ENCODE peak calls at places on chromosomes 12 and 14, in nine cellular contexts. J is NCI-H1092 treated with DMSO at 0.1 percent for 48 hours, C is KG1, H is substantia nigra, X is RKO, I is coronary artery, Q is amniotic stem cell, U is progenitor cell of endocrine pancreas, G is amygdala. N is an unnamed sample.

GRCh38 chr14:94388027-94388895 is at the start of gene SERPINA1:
- DNase-seq in G (no peak), H (no peak), X (peak; percentile 10), Q (no peak), C (no peak), J (no peak), I (peak; percentile 65), U (no peak), N (peak; percentile 56)

GRCh38 chr12:13195848-13196301 is 651 bp upstream of the EMP1 start:
- DNase-seq in Q (no peak), J (no peak), U (no peak), G (no peak), H (no peak), X (no peak), C (no peak), I (no peak), N (no peak)

GRCh38 chr12:46473634-46474201 is 101.1 kb upstream of the SLC38A2 start:
- DNase-seq in H (no peak), X (peak; percentile 40), J (peak; percentile 72), C (peak; percentile 69), Q (peak; percentile 90), I (peak; percentile 81), G (no peak), U (no peak), N (no peak)

GRCh38 chr12:62584619-62585018 is 118.0 kb downstream of the MON2 start:
- DNase-seq in Q (no peak), I (no peak), X (no peak), U (no peak), J (no peak), G (no peak), H (no peak), C (no peak), N (no peak)

GRCh38 chr12:126663304-126664094 is 1598.3 kb downstream of the AACS start:
- DNase-seq in I (no peak), G (no peak), U (no peak), Q (no peak), X (peak; percentile 32), C (peak; percentile 3), H (no peak), J (peak; percentile 41), N (no peak)

GRCh38 chr14:85444685-85445084 is 85.3 kb upstream of the FLRT2 start:
- DNase-seq in U (no peak), G (no peak), H (no peak), I (no peak), J (peak; percentile 39), X (no peak), C (no peak), Q (no peak), N (no peak)

GRCh38 chr12:2959508-2960431 is 573 bp downstream of the TEAD4 start:
- DNase-seq in C (no peak), H (peak; percentile 6), J (peak; percentile 40), X (peak; percentile 67), G (no peak), I (peak; percentile 79), U (peak; percentile 47), Q (peak; percentile 56), N (peak; percentile 78)

GRCh38 chr12:123267335-123267920 is 4.2 kb downstream of the CDK2AP1 start:
- DNase-seq in X (no peak), I (no peak), H (no peak), U (no peak), Q (no peak), J (no peak), G (no peak), C (no peak), N (no peak)

GRCh38 chr12:116784238-116784612 is 46.1 kb downstream of the RNFT2 start:
- DNase-seq in G (no peak), C (no peak), J (no peak), I (no peak), Q (no peak), H (no peak), U (no peak), X (peak; percentile 28), N (no peak)

GRCh38 chr14:22485178-22485577 is 103.8 kb downstream of the DAD1 start:
- DNase-seq in Q (no peak), C (no peak), X (no peak), G (no peak), H (no peak), J (no peak), U (no peak), I (no peak), N (no peak)

GRCh38 chr12:91194500-91194899 is 11.9 kb upstream of the DCN start:
- DNase-seq in C (no peak), X (no peak), U (no peak), I (no peak), H (no peak), Q (no peak), J (no peak), G (no peak), N (no peak)

GRCh38 chr12:27334052-27334720 is 1.6 kb downstream of the BMAL2 start:
- DNase-seq in Q (no peak), G (no peak), U (no peak), C (no peak), I (no peak), X (peak; percentile 72), J (no peak), H (no peak), N (no peak)

GRCh38 chr12:101076940-101077351 is 133.1 kb downstream of the SLC5A8 start:
- DNase-seq in I (no peak), X (no peak), C (no peak), G (no peak), U (no peak), Q (no peak), J (no peak), H (no peak), N (no peak)

GRCh38 chr12:67433393-67434175 is 164.4 kb downstream of the CAND1 start:
- DNase-seq in I (no peak), C (no peak), J (no peak), Q (no peak), H (no peak), U (no peak), G (no peak), X (peak; percentile 64), N (no peak)

GRCh38 chr14:90301580-90302181 is 30.1 kb downstream of the NRDE2 start:
- DNase-seq in C (no peak), I (no peak), Q (no peak), G (no peak), X (peak; percentile 58), U (no peak), J (peak; percentile 54), H (no peak), N (peak; percentile 21)

GRCh38 chr12:109309441-109310246 is 560 bp upstream of the FOXN4 start:
- DNase-seq in X (no peak), Q (no peak), J (peak; percentile 40), I (no peak), U (peak; percentile 29), G (no peak), H (no peak), C (no peak), N (no peak)

GRCh38 chr14:56630707-56631106 is 51.1 kb downstream of the TMEM260 start:
- DNase-seq in X (no peak), H (no peak), Q (no peak), J (no peak), C (no peak), G (no peak), U (no peak), I (no peak), N (no peak)

GRCh38 chr12:84637926-84638325 is 274.7 kb downstream of the SLC6A15 start:
- DNase-seq in J (no peak), U (no peak), H (no peak), C (no peak), G (no peak), I (no peak), Q (no peak), X (no peak), N (no peak)

GRCh38 chr14:103310576-103311095 is 23.4 kb upstream of the EIF5 start:
- DNase-seq in J (no peak), Q (no peak), U (no peak), I (peak; percentile 53), G (no peak), X (no peak), C (no peak), H (no peak), N (no peak)

GRCh38 chr14:36519431-36520321 is at the start of gene NKX2-1:
- DNase-seq in X (no peak), I (no peak), C (no peak), Q (no peak), U (no peak), H (no peak), G (no peak), J (peak; percentile 97), N (no peak)

N was measured in HuH-7.5.